ENCODE peak calls at places on chromosomes 3 and 15, in four cellular contexts. Q, T, L and W are unnamed samples.

GRCh38 chr3:148957586-148957985 is 33.8 kb upstream of the GYG1 start:
- DNase-seq in Q (no peak), T (no peak), L (no peak), W (no peak)

GRCh38 chr3:10722921-10723320 is 93.1 kb upstream of the SLC6A11 start:
- DNase-seq in Q (no peak), T (no peak), L (no peak), W (no peak)

GRCh38 chr3:72659609-72660008 is 188.6 kb downstream of the SHQ1 start:
- DNase-seq in Q (no peak), T (no peak), L (no peak), W (no peak)

GRCh38 chr15:75985966-75986365 is 26.3 kb downstream of the NRG4 start:
- DNase-seq in Q (no peak), T (no peak), L (no peak), W (no peak)

GRCh38 chr3:67458406-67458805 is 196.0 kb downstream of the SUCLG2 start:
- DNase-seq in Q (no peak), T (no peak), L (no peak), W (no peak)

GRCh38 chr3:27655536-27655935 is 66.6 kb downstream of the EOMES start:
- DNase-seq in Q (no peak), T (no peak), L (no peak), W (no peak)

GRCh38 chr3:80355144-80355543 is 587.3 kb upstream of the ROBO1 start:
- DNase-seq in Q (no peak), T (no peak), L (no peak), W (no peak)

GRCh38 chr3:149688122-149688757 is 30.4 kb upstream of the WWTR1 start:
- DNase-seq in Q (no peak), T (no peak), L (peak; percentile 57), W (no peak)

GRCh38 chr3:122255757-122256439 is 69.2 kb upstream of the CSTA start:
- DNase-seq in Q (no peak), T (no peak), L (no peak), W (no peak)

GRCh38 chr15:81064253-81064652 is 63.5 kb downstream of the TLNRD1 start:
- DNase-seq in Q (no peak), T (no peak), L (no peak), W (no peak)

GRCh38 chr3:124428372-124429128 is 301.7 kb upstream of the UMPS start:
- DNase-seq in Q (no peak), T (no peak), L (no peak), W (no peak)